ENCODE peak calls at places on chromosomes 6 and 20, in four cellular contexts. V, W, R and T are unnamed samples.

GRCh38 chr20:34065260-34065659 is 46.8 kb downstream of the EIF2S2 start:
- DNase-seq in V (no peak), W (no peak), R (no peak), T (no peak)

GRCh38 chr6:129731396-129731795 is 21.4 kb upstream of the ARHGAP18 start:
- DNase-seq in V (no peak), W (no peak), R (no peak), T (no peak)

GRCh38 chr20:15976047-15976731 is 597.1 kb downstream of the KIF16B start:
- DNase-seq in V (no peak), W (no peak), R (no peak), T (peak; percentile 69)

GRCh38 chr6:52024451-52025068 is 62.9 kb downstream of the PKHD1 start:
- DNase-seq in V (no peak), W (no peak), R (no peak), T (no peak)

GRCh38 chr6:4848382-4849068 is 72.3 kb downstream of the CDYL start:
- DNase-seq in V (no peak), W (peak; percentile 62), R (no peak), T (peak; percentile 54)

GRCh38 chr6:16089232-16089843 is 39.5 kb upstream of the MYLIP start:
- DNase-seq in V (no peak), W (no peak), R (no peak), T (no peak)

GRCh38 chr20:53355790-53356189 is 237.8 kb downstream of the ZNF217 start:
- DNase-seq in V (no peak), W (no peak), R (no peak), T (no peak)

GRCh38 chr20:44414808-44415207 is 59.3 kb downstream of the HNF4A start:
- DNase-seq in V (no peak), W (peak; percentile 52), R (no peak), T (no peak)

GRCh38 chr6:137868721-137869631 is 1.9 kb downstream of the TNFAIP3 start:
- DNase-seq in V (no peak), W (no peak), R (no peak), T (no peak)

GRCh38 chr20:62066983-62067433 is 1.3 kb upstream of the TAF4 start:
- DNase-seq in V (peak; percentile 33), W (peak; percentile 94), R (peak; percentile 44), T (no peak)

GRCh38 chr20:32110173-32110704 is 725 bp downstream of the TM9SF4 start:
- DNase-seq in V (no peak), W (no peak), R (no peak), T (no peak)

GRCh38 chr6:108752733-108753392 is 95.4 kb upstream of the ARMC2 start:
- DNase-seq in V (no peak), W (peak; percentile 73), R (no peak), T (no peak)

GRCh38 chr6:16545382-16545781 is 215.9 kb downstream of the ATXN1 start:
- DNase-seq in V (no peak), W (no peak), R (no peak), T (no peak)

GRCh38 chr20:23147964-23148720 is 62.0 kb upstream of the CD93 start:
- DNase-seq in V (peak; percentile 74), W (peak; percentile 90), R (peak; percentile 64), T (no peak)

GRCh38 chr6:13413466-13413862 is 73.9 kb downstream of the GFOD1 start:
- DNase-seq in V (no peak), W (peak; percentile 92), R (no peak), T (no peak)

GRCh38 chr20:33499347-33499746 is 9.5 kb downstream of the CBFA2T2 start:
- DNase-seq in V (peak; percentile 9), W (no peak), R (no peak), T (no peak)

GRCh38 chr6:113050979-113051378 is 703.8 kb downstream of the RFPL4B start:
- DNase-seq in V (no peak), W (no peak), R (no peak), T (peak; percentile 20)

GRCh38 chr20:61571221-61571620 is 319.2 kb downstream of the CDH4 start:
- DNase-seq in V (no peak), W (no peak), R (no peak), T (no peak)

GRCh38 chr6:113630738-113631535 is 226.2 kb upstream of the MARCKS start:
- DNase-seq in V (peak; percentile 97), W (no peak), R (no peak), T (no peak)

GRCh38 chr6:154164397-154164796 is 125.4 kb downstream of the OPRM1 start:
- DNase-seq in V (no peak), W (no peak), R (no peak), T (no peak)

GRCh38 chr20:1809611-1810510 is 85.3 kb upstream of the SIRPA start:
- DNase-seq in V (no peak), W (no peak), R (no peak), T (no peak)

GRCh38 chr20:10034717-10035571 is at the start of gene ANKEF1:
- DNase-seq in V (no peak), W (peak; percentile 87), R (peak; percentile 76), T (peak; percentile 81)

GRCh38 chr20:10040070-10040970 is 5.5 kb downstream of the ANKEF1 start:
- DNase-seq in V (no peak), W (peak; percentile 80), R (no peak), T (no peak)
- TF ChIP-seq ATF2 in V (no peak), W (no peak), R (no peak), T (no peak)

GRCh38 chr6:20312581-20312980 is 89.1 kb upstream of the E2F3 start:
- DNase-seq in V (no peak), W (no peak), R (no peak), T (no peak)
- TF ChIP-seq NR2C2 in V (no peak), W (no peak), R (no peak), T (no peak)

GRCh38 chr6:160933256-160933655 is 58.3 kb upstream of the MAP3K4 start:
- DNase-seq in V (no peak), W (peak; percentile 20), R (no peak), T (peak; percentile 26)
- TF ChIP-seq ATF2 in V (no peak), W (no peak), R (no peak), T (no peak)

DNA sequence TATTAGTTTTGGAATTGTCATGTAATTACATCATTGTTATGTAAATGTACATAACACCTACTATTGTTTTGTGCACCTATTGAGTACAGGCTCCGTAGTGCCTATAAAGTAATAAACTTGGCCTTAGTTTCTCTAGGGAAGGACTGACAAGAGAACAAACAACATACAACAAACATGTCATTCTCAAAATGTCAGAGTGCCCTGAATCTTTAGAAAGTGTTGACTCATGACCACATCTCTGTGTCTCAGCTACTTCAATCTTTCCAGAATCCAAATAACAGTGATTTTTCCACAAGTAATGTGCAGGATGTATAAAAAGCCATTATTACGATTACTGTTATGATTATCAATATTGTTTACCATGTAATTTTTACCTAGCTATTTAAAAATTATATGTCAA is 17.2 kb downstream of the LAMP5 start:
- DNase-seq in V (no peak), W (no peak), R (no peak), T (no peak)
- TF ChIP-seq NR2C2 in V (no peak), W (no peak), R (no peak), T (no peak)

GRCh38 chr6:42203217-42203616 is 8.5 kb upstream of the GUCA1B start:
- DNase-seq in V (no peak), W (no peak), R (no peak), T (no peak)

GRCh38 chr6:42201382-42201781 is 6.6 kb upstream of the GUCA1B start:
- DNase-seq in V (no peak), W (no peak), R (no peak), T (no peak)

GRCh38 chr6:42200035-42200434 is 5.3 kb upstream of the GUCA1B start:
- DNase-seq in V (no peak), W (peak; percentile 78), R (no peak), T (no peak)

GRCh38 chr6:42197574-42198362 is 3.0 kb upstream of the GUCA1B start:
- DNase-seq in V (no peak), W (peak; percentile 81), R (peak; percentile 89), T (no peak)

DNA sequence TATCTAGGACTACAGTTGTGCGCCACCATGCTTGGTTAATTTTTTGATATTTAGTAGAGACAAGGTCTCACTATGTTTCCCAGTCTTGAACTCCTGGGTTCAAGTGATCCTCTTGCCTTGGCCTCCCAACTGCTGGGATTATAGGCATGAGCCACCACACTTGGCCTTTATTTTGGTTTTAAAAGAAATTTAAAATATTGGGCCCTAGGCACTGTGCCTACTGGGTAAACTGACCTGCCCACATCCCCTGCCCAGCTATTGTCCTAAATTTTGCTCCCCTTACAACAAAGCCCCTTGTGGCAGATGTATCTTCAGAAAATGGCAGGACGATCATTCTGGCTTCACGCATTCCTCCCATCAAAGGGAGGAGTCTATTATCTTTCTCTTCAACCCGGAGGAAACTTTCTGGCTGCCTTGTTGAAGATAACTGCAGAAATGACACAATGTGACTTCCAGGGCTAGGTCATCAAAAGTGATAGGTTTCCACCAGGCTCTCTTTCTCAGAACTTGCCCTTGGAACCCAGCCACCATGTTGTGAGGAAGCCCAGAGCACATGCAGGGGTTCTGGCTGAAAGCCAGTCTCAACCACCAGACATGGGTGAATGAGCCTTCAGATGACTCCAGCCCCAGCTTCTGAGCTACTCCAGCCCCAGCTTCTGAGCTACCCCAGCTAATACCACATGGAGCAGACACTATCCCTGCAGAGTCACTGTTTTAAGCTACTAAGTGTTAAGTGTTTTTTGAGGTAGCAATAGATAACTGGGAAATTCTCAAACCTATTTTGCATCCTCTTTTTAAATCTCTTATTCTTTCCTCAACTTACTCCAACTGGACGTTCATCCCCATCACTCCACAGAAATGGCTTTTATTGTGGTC is 4.6 kb upstream of the GUCA1B start:
- DNase-seq in V (no peak), W (peak; percentile 22), R (peak; percentile 77), T (no peak)
- TF ChIP-seq ATF2 in V (no peak), W (no peak), R (no peak), T (no peak)